ENCODE peak calls at places on chromosome 15, in seven cellular contexts. S is stomach, H is A549, J is SK-N-SH, F is kidney, U is IMR-90, N is dorsolateral prefrontal cortex. T is an unnamed sample.

GRCh38 chr15:90291679-90292356 is 26.3 kb downstream of the NGRN start:
- DNase-seq in S (peak), H (peak), J (peak), F (no peak), U (no peak), N (no peak), T (no peak)

GRCh38 chr15:65312400-65312916 is 8.0 kb downstream of the RNU5B-1 start:
- DNase-seq in S (no peak), H (no peak), J (peak), F (peak), U (no peak), N (peak), T (no peak)

GRCh38 chr15:42511010-42511396 is 15.6 kb downstream of the SNAP23 start:
- DNase-seq in S (no peak), H (no peak), J (no peak), F (no peak), U (peak), N (no peak), T (no peak)

GRCh38 chr15:66615175-66615495 is 49.3 kb upstream of the LCTL start:
- DNase-seq in S (no peak), H (no peak), J (no peak), F (no peak), U (no peak), N (no peak), T (no peak)

GRCh38 chr15:82894971-82895520 is 57.5 kb downstream of the HOMER2 start:
- DNase-seq in S (no peak), H (no peak), J (peak), F (no peak), U (peak), N (no peak), T (no peak)

GRCh38 chr15:94300612-94301011 is 69.3 kb downstream of the MCTP2 start:
- DNase-seq in S (no peak), H (no peak), J (no peak), F (no peak), U (no peak), N (no peak), T (no peak)

GRCh38 chr15:67720556-67721175 is 104.6 kb upstream of the SKOR1 start:
- DNase-seq in S (no peak), H (no peak), J (no peak), F (no peak), U (no peak), N (no peak), T (no peak)

GRCh38 chr15:51356147-51356546 is 14.7 kb downstream of the GLDN start:
- DNase-seq in S (no peak), H (no peak), J (no peak), F (no peak), U (no peak), N (no peak), T (no peak)

GRCh38 chr15:48186271-48186670 is 5.2 kb upstream of the CTXN2 start:
- DNase-seq in S (no peak), H (no peak), J (peak), F (no peak), U (no peak), N (no peak), T (no peak)

GRCh38 chr15:57551717-57552677 is 39.7 kb upstream of the MYZAP start:
- DNase-seq in S (peak), H (peak), J (no peak), F (peak), U (peak), N (no peak), T (no peak)

GRCh38 chr15:26970712-26971210 is at the start of gene GABRG3:
- DNase-seq in S (no peak), H (peak), J (peak), F (no peak), U (no peak), N (peak), T (no peak)
- H3K4me3 ChIP-seq in S (no peak), H (peak), J (peak), F (peak), U (no peak), N (peak), T (no peak)

GRCh38 chr15:31461911-31462480 is 135.4 kb downstream of the KLF13 start:
- DNase-seq in S (peak), H (no peak), J (no peak), F (no peak), U (no peak), N (no peak), T (peak)
- TF ChIP-seq CTCF in S (no peak), H (no peak), J (no peak), F (no peak), U (peak), N (no peak), T (no peak)

GRCh38 chr15:75695206-75695605 is 17.4 kb downstream of the CSPG4 start:
- DNase-seq in S (no peak), H (no peak), J (no peak), F (no peak), U (no peak), N (no peak), T (no peak)

GRCh38 chr15:75694241-75695182 is 18.1 kb downstream of the CSPG4 start:
- DNase-seq in S (peak), H (peak), J (peak), F (peak), U (peak), N (peak), T (peak)

GRCh38 chr15:75695634-75696302 is 16.9 kb downstream of the CSPG4 start:
- DNase-seq in S (no peak), H (no peak), J (no peak), F (no peak), U (no peak), N (no peak), T (no peak)

GRCh38 chr15:75696303-75696657 is 16.4 kb downstream of the CSPG4 start:
- DNase-seq in S (no peak), H (no peak), J (no peak), F (no peak), U (no peak), N (peak), T (no peak)

GRCh38 chr15:75693501-75694240 is 19.0 kb downstream of the CSPG4 start:
- DNase-seq in S (no peak), H (no peak), J (no peak), F (no peak), U (peak), N (no peak), T (no peak)
- H3K27ac ChIP-seq in S (peak), H (peak), J (peak), F (no peak), U (peak), N (peak), T (peak)

DNA sequence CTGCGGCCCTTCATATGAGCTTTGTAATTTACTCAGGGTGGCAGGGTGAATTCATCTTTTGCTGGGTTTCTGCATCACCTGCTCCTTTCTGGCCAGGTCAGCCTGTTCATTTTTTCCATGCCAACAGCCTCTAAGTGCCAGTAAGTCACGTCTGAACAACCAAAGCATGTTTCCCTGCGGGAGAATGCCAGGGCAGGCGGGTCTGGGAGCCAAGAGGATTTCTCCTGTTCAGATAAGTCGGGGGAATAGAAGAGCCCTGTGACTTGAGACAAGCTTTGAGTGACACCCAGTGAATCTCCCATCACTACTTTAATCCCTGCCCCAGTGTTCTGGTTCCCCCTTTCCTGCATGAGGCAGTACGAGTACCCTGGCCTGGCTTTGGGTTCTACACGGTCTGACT is 153.1 kb downstream of the PGPEP1L start:
- DNase-seq in S (peak), H (no peak), J (no peak), F (peak), U (no peak), N (no peak), T (peak)
- H3K4me3 ChIP-seq in S (no peak), H (peak), J (no peak), F (no peak), U (no peak), N (no peak), T (no peak)